ENCODE peak calls at places on chromosomes 1 and 21, in seven cellular contexts. One of them, this sample, is unnamed.

GRCh38 chr21:41228006-41228370 is 60.0 kb downstream of the BACE2 start:
- DNase-seq in ELF-1: no peak
- DNase-seq in nucleus accumbens: no peak
- DNase-seq in uterus: no peak
- DNase-seq in PC-3: no peak
- DNase-seq in stimulated activated CD4-positive, alpha-beta T cell treated with anti-CD3 and anti-CD28 coated beads, Interleukin-1b, Interleukin-23, amount 100 ng/mL, for 24 hours: no peak
- DNase-seq in cardiac muscle cell: no peak
- DNase-seq in this sample: no peak

GRCh38 chr1:178628637-178629548 is 96.2 kb upstream of the RALGPS2 start:
- DNase-seq in ELF-1: no peak
- DNase-seq in nucleus accumbens: no peak
- DNase-seq in uterus: no peak
- DNase-seq in PC-3: no peak
- DNase-seq in stimulated activated CD4-positive, alpha-beta T cell treated with anti-CD3 and anti-CD28 coated beads, Interleukin-1b, Interleukin-23, amount 100 ng/mL, for 24 hours: no peak
- DNase-seq in cardiac muscle cell: no peak
- DNase-seq in this sample: no peak

GRCh38 chr1:201019321-201019977 is 4.1 kb downstream of the KIF21B start:
- DNase-seq in ELF-1: peak; percentile 25
- DNase-seq in nucleus accumbens: no peak
- DNase-seq in uterus: no peak
- DNase-seq in PC-3: peak; percentile 73
- DNase-seq in stimulated activated CD4-positive, alpha-beta T cell treated with anti-CD3 and anti-CD28 coated beads, Interleukin-1b, Interleukin-23, amount 100 ng/mL, for 24 hours: peak; percentile 59
- DNase-seq in cardiac muscle cell: no peak
- DNase-seq in this sample: peak; percentile 62

GRCh38 chr1:149986486-149987296 is 23.8 kb downstream of the OTUD7B start:
- DNase-seq in ELF-1: no peak
- DNase-seq in nucleus accumbens: no peak
- DNase-seq in uterus: peak; percentile 57
- DNase-seq in PC-3: peak; percentile 31
- DNase-seq in stimulated activated CD4-positive, alpha-beta T cell treated with anti-CD3 and anti-CD28 coated beads, Interleukin-1b, Interleukin-23, amount 100 ng/mL, for 24 hours: no peak
- DNase-seq in cardiac muscle cell: no peak
- DNase-seq in this sample: no peak

GRCh38 chr1:207755846-207756692 is 4.2 kb downstream of the CD46 start:
- DNase-seq in ELF-1: no peak
- DNase-seq in nucleus accumbens: no peak
- DNase-seq in uterus: no peak
- DNase-seq in PC-3: peak; percentile 98
- DNase-seq in stimulated activated CD4-positive, alpha-beta T cell treated with anti-CD3 and anti-CD28 coated beads, Interleukin-1b, Interleukin-23, amount 100 ng/mL, for 24 hours: no peak
- DNase-seq in cardiac muscle cell: no peak
- DNase-seq in this sample: peak; percentile 28

GRCh38 chr1:167190747-167191237 is 29.9 kb upstream of the POU2F1 start:
- DNase-seq in ELF-1: no peak
- DNase-seq in nucleus accumbens: no peak
- DNase-seq in uterus: no peak
- DNase-seq in PC-3: no peak
- DNase-seq in stimulated activated CD4-positive, alpha-beta T cell treated with anti-CD3 and anti-CD28 coated beads, Interleukin-1b, Interleukin-23, amount 100 ng/mL, for 24 hours: no peak
- DNase-seq in cardiac muscle cell: no peak
- DNase-seq in this sample: no peak

GRCh38 chr1:18632218-18632588 is 1.6 kb downstream of the PAX7 start:
- DNase-seq in ELF-1: peak; percentile 47
- DNase-seq in nucleus accumbens: no peak
- DNase-seq in uterus: no peak
- DNase-seq in PC-3: no peak
- DNase-seq in stimulated activated CD4-positive, alpha-beta T cell treated with anti-CD3 and anti-CD28 coated beads, Interleukin-1b, Interleukin-23, amount 100 ng/mL, for 24 hours: no peak
- DNase-seq in cardiac muscle cell: no peak
- DNase-seq in this sample: no peak

GRCh38 chr1:205285391-205286101 is 36.0 kb downstream of the NUAK2 start:
- DNase-seq in ELF-1: no peak
- DNase-seq in nucleus accumbens: no peak
- DNase-seq in uterus: peak; percentile 50
- DNase-seq in PC-3: no peak
- DNase-seq in stimulated activated CD4-positive, alpha-beta T cell treated with anti-CD3 and anti-CD28 coated beads, Interleukin-1b, Interleukin-23, amount 100 ng/mL, for 24 hours: no peak
- DNase-seq in cardiac muscle cell: no peak
- DNase-seq in this sample: no peak

GRCh38 chr1:158007180-158007579 is 13.7 kb downstream of the KIRREL1 start:
- DNase-seq in ELF-1: no peak
- DNase-seq in nucleus accumbens: no peak
- DNase-seq in uterus: no peak
- DNase-seq in PC-3: no peak
- DNase-seq in stimulated activated CD4-positive, alpha-beta T cell treated with anti-CD3 and anti-CD28 coated beads, Interleukin-1b, Interleukin-23, amount 100 ng/mL, for 24 hours: no peak
- DNase-seq in cardiac muscle cell: no peak
- DNase-seq in this sample: no peak

GRCh38 chr1:37741130-37741529 is 23.8 kb downstream of the EPHA10 start:
- DNase-seq in ELF-1: no peak
- DNase-seq in nucleus accumbens: no peak
- DNase-seq in uterus: no peak
- DNase-seq in PC-3: peak; percentile 94
- DNase-seq in stimulated activated CD4-positive, alpha-beta T cell treated with anti-CD3 and anti-CD28 coated beads, Interleukin-1b, Interleukin-23, amount 100 ng/mL, for 24 hours: no peak
- DNase-seq in cardiac muscle cell: no peak
- DNase-seq in this sample: no peak

GRCh38 chr1:25197235-25197930 is 34.9 kb downstream of the SYF2 start:
- DNase-seq in ELF-1: no peak
- DNase-seq in nucleus accumbens: no peak
- DNase-seq in uterus: no peak
- DNase-seq in PC-3: no peak
- DNase-seq in stimulated activated CD4-positive, alpha-beta T cell treated with anti-CD3 and anti-CD28 coated beads, Interleukin-1b, Interleukin-23, amount 100 ng/mL, for 24 hours: no peak
- DNase-seq in cardiac muscle cell: no peak
- DNase-seq in this sample: no peak

GRCh38 chr1:201737350-201738060 is 91.5 kb upstream of the IPO9 start:
- DNase-seq in ELF-1: peak; percentile 68
- DNase-seq in nucleus accumbens: peak; percentile 68
- DNase-seq in uterus: peak; percentile 58
- DNase-seq in PC-3: no peak
- DNase-seq in stimulated activated CD4-positive, alpha-beta T cell treated with anti-CD3 and anti-CD28 coated beads, Interleukin-1b, Interleukin-23, amount 100 ng/mL, for 24 hours: no peak
- DNase-seq in cardiac muscle cell: peak; percentile 53
- DNase-seq in this sample: no peak

GRCh38 chr1:3746784-3747521 is 5.3 kb upstream of the CCDC27 start:
- DNase-seq in ELF-1: peak; percentile 83
- DNase-seq in nucleus accumbens: peak; percentile 85
- DNase-seq in uterus: peak; percentile 79
- DNase-seq in PC-3: peak; percentile 92
- DNase-seq in stimulated activated CD4-positive, alpha-beta T cell treated with anti-CD3 and anti-CD28 coated beads, Interleukin-1b, Interleukin-23, amount 100 ng/mL, for 24 hours: peak; percentile 81
- DNase-seq in cardiac muscle cell: peak; percentile 90
- DNase-seq in this sample: no peak

GRCh38 chr1:243727503-243728191 is 122.4 kb downstream of the AKT3 start:
- DNase-seq in ELF-1: no peak
- DNase-seq in nucleus accumbens: no peak
- DNase-seq in uterus: no peak
- DNase-seq in PC-3: no peak
- DNase-seq in stimulated activated CD4-positive, alpha-beta T cell treated with anti-CD3 and anti-CD28 coated beads, Interleukin-1b, Interleukin-23, amount 100 ng/mL, for 24 hours: no peak
- DNase-seq in cardiac muscle cell: no peak
- DNase-seq in this sample: no peak

GRCh38 chr1:67227196-67227595 is 60.9 kb downstream of the IL23R start:
- DNase-seq in ELF-1: no peak
- DNase-seq in nucleus accumbens: no peak
- DNase-seq in uterus: no peak
- DNase-seq in PC-3: peak; percentile 63
- DNase-seq in stimulated activated CD4-positive, alpha-beta T cell treated with anti-CD3 and anti-CD28 coated beads, Interleukin-1b, Interleukin-23, amount 100 ng/mL, for 24 hours: no peak
- DNase-seq in cardiac muscle cell: no peak
- DNase-seq in this sample: no peak

GRCh38 chr1:7432102-7432895 is 338.8 kb upstream of the VAMP3 start:
- DNase-seq in ELF-1: no peak
- DNase-seq in nucleus accumbens: no peak
- DNase-seq in uterus: no peak
- DNase-seq in PC-3: no peak
- DNase-seq in stimulated activated CD4-positive, alpha-beta T cell treated with anti-CD3 and anti-CD28 coated beads, Interleukin-1b, Interleukin-23, amount 100 ng/mL, for 24 hours: no peak
- DNase-seq in cardiac muscle cell: no peak
- DNase-seq in this sample: no peak

GRCh38 chr1:44101356-44101755 is 17.3 kb upstream of the KLF17 start:
- DNase-seq in ELF-1: no peak
- DNase-seq in nucleus accumbens: no peak
- DNase-seq in uterus: no peak
- DNase-seq in PC-3: no peak
- DNase-seq in stimulated activated CD4-positive, alpha-beta T cell treated with anti-CD3 and anti-CD28 coated beads, Interleukin-1b, Interleukin-23, amount 100 ng/mL, for 24 hours: no peak
- DNase-seq in cardiac muscle cell: no peak
- DNase-seq in this sample: no peak

GRCh38 chr1:184036517-184036949 is 995 bp downstream of the COLGALT2 start:
- DNase-seq in ELF-1: peak; percentile 67
- DNase-seq in nucleus accumbens: peak; percentile 45
- DNase-seq in uterus: no peak
- DNase-seq in PC-3: no peak
- DNase-seq in stimulated activated CD4-positive, alpha-beta T cell treated with anti-CD3 and anti-CD28 coated beads, Interleukin-1b, Interleukin-23, amount 100 ng/mL, for 24 hours: no peak
- DNase-seq in cardiac muscle cell: peak; percentile 75
- DNase-seq in this sample: no peak

GRCh38 chr1:205535096-205535495 is 30.6 kb downstream of the CDK18 start:
- DNase-seq in ELF-1: no peak
- DNase-seq in nucleus accumbens: no peak
- DNase-seq in uterus: no peak
- DNase-seq in PC-3: no peak
- DNase-seq in stimulated activated CD4-positive, alpha-beta T cell treated with anti-CD3 and anti-CD28 coated beads, Interleukin-1b, Interleukin-23, amount 100 ng/mL, for 24 hours: no peak
- DNase-seq in cardiac muscle cell: no peak
- DNase-seq in this sample: no peak

GRCh38 chr1:12180315-12180714 is 13.5 kb downstream of the TNFRSF1B start:
- DNase-seq in ELF-1: no peak
- DNase-seq in nucleus accumbens: peak; percentile 28
- DNase-seq in uterus: peak; percentile 68
- DNase-seq in PC-3: no peak
- DNase-seq in stimulated activated CD4-positive, alpha-beta T cell treated with anti-CD3 and anti-CD28 coated beads, Interleukin-1b, Interleukin-23, amount 100 ng/mL, for 24 hours: no peak
- DNase-seq in cardiac muscle cell: no peak
- DNase-seq in this sample: no peak

GRCh38 chr1:160567858-160568682 is 11.2 kb downstream of the CD84 start:
- DNase-seq in ELF-1: no peak
- DNase-seq in nucleus accumbens: no peak
- DNase-seq in uterus: no peak
- DNase-seq in PC-3: no peak
- DNase-seq in stimulated activated CD4-positive, alpha-beta T cell treated with anti-CD3 and anti-CD28 coated beads, Interleukin-1b, Interleukin-23, amount 100 ng/mL, for 24 hours: peak; percentile 36
- DNase-seq in cardiac muscle cell: no peak
- DNase-seq in this sample: no peak

GRCh38 chr1:158793604-158794003 is 12.6 kb upstream of the OR6N2 start:
- DNase-seq in ELF-1: peak; percentile 28
- DNase-seq in nucleus accumbens: no peak
- DNase-seq in uterus: no peak
- DNase-seq in PC-3: no peak
- DNase-seq in stimulated activated CD4-positive, alpha-beta T cell treated with anti-CD3 and anti-CD28 coated beads, Interleukin-1b, Interleukin-23, amount 100 ng/mL, for 24 hours: no peak
- DNase-seq in cardiac muscle cell: peak; percentile 3
- DNase-seq in this sample: no peak

GRCh38 chr1:43440358-43440757 is 13.4 kb downstream of the HYI start:
- DNase-seq in ELF-1: no peak
- DNase-seq in nucleus accumbens: no peak
- DNase-seq in uterus: peak; percentile 5
- DNase-seq in PC-3: no peak
- DNase-seq in stimulated activated CD4-positive, alpha-beta T cell treated with anti-CD3 and anti-CD28 coated beads, Interleukin-1b, Interleukin-23, amount 100 ng/mL, for 24 hours: no peak
- DNase-seq in cardiac muscle cell: no peak
- DNase-seq in this sample: no peak

GRCh38 chr1:234725177-234726132 is 115.5 kb upstream of the IRF2BP2 start:
- DNase-seq in ELF-1: peak; percentile 43
- DNase-seq in nucleus accumbens: no peak
- DNase-seq in uterus: peak; percentile 76
- DNase-seq in PC-3: peak; percentile 24
- DNase-seq in stimulated activated CD4-positive, alpha-beta T cell treated with anti-CD3 and anti-CD28 coated beads, Interleukin-1b, Interleukin-23, amount 100 ng/mL, for 24 hours: no peak
- DNase-seq in cardiac muscle cell: no peak
- DNase-seq in this sample: peak; percentile 80

GRCh38 chr1:191052888-191053287 is 575.2 kb upstream of the BRINP3 start:
- DNase-seq in ELF-1: no peak
- DNase-seq in nucleus accumbens: no peak
- DNase-seq in uterus: no peak
- DNase-seq in PC-3: no peak
- DNase-seq in stimulated activated CD4-positive, alpha-beta T cell treated with anti-CD3 and anti-CD28 coated beads, Interleukin-1b, Interleukin-23, amount 100 ng/mL, for 24 hours: no peak
- DNase-seq in cardiac muscle cell: no peak
- DNase-seq in this sample: no peak